ENCODE peak calls at places on chromosomes 2 and 18, in ten cellular contexts. Q is activated T-helper 1 cell treated with Interleukin-2 at 50 U/mL for 16 hours, Y is T-helper 17 cell, I is astrocyte of the spinal cord, B is activated T-cell treated with anti-CD3 and anti-CD28 coated beads for 24 hours, J is left ventricle myocardium inferior, W is activated gamma-delta T cell treated with Interleukin-2 at 50 U/mL for 16 hours, R is HFFc6, C is fibroblast of the aortic adventitia, K is HEK293T. L is an unnamed sample.

GRCh38 chr2:37379881-37380296 is 35.5 kb downstream of the QPCT start:
- DNase-seq in W (no peak), R (no peak), B (no peak), Q (no peak), I (peak), Y (no peak), K (no peak), C (no peak), J (no peak), L (no peak)

GRCh38 chr2:232478571-232479340 is 8.9 kb downstream of the ECEL1 start:
- DNase-seq in I (no peak), J (peak), Y (no peak), B (no peak), W (no peak), C (no peak), Q (no peak), R (no peak), K (no peak), L (no peak)

GRCh38 chr2:45652090-45653050 is 895 bp downstream of the PRKCE start:
- DNase-seq in Q (no peak), I (peak), K (peak), R (peak), J (peak), C (peak), W (peak), B (no peak), Y (peak), L (no peak)

GRCh38 chr2:133787207-133787606 is 218.9 kb upstream of the NCKAP5 start:
- DNase-seq in Y (no peak), Q (no peak), C (peak), R (peak), K (no peak), W (no peak), J (no peak), B (no peak), I (no peak), L (peak)

GRCh38 chr2:48346124-48346536 is 183.8 kb upstream of the STON1 start:
- DNase-seq in B (no peak), Y (no peak), R (peak), C (peak), J (peak), K (no peak), I (peak), Q (no peak), W (no peak), L (peak)

GRCh38 chr18:79495591-79496071 is 99.9 kb downstream of the NFATC1 start:
- DNase-seq in Q (no peak), J (peak), I (no peak), R (no peak), B (no peak), Y (peak), W (no peak), K (no peak), C (no peak), L (no peak)

GRCh38 chr2:71937401-71937800 is 210.3 kb downstream of the CYP26B1 start:
- DNase-seq in Q (no peak), I (no peak), C (no peak), Y (no peak), R (no peak), K (no peak), W (no peak), J (no peak), B (no peak), L (no peak)

GRCh38 chr2:20666364-20667150 is at the start of gene GDF7:
- DNase-seq in J (no peak), B (no peak), R (no peak), C (peak), K (peak), Y (no peak), W (no peak), I (no peak), Q (no peak), L (no peak)

GRCh38 chr2:209380278-209380677 is 43.6 kb upstream of the MAP2 start:
- DNase-seq in W (no peak), I (no peak), Y (no peak), K (no peak), Q (no peak), B (no peak), C (no peak), R (no peak), J (no peak), L (no peak)

GRCh38 chr2:99939135-99939534 is 203.3 kb downstream of the AFF3 start:
- DNase-seq in K (no peak), J (no peak), B (no peak), Q (no peak), R (no peak), W (no peak), I (no peak), C (no peak), Y (no peak), L (no peak)

GRCh38 chr2:201126308-201127127 is 10.6 kb downstream of the CFLAR start:
- DNase-seq in R (peak), B (no peak), Y (no peak), K (no peak), Q (no peak), C (peak), I (peak), J (no peak), W (no peak), L (no peak)

GRCh38 chr2:118374974-118375745 is 286.9 kb downstream of the INSIG2 start:
- DNase-seq in J (no peak), I (no peak), C (peak), W (no peak), Y (no peak), K (no peak), R (no peak), Q (no peak), B (no peak), L (no peak)

GRCh38 chr2:72815655-72816268 is 10.1 kb downstream of the EXOC6B start:
- DNase-seq in Q (no peak), J (no peak), C (no peak), W (no peak), B (no peak), I (no peak), Y (no peak), R (no peak), K (no peak), L (no peak)

GRCh38 chr18:12291161-12291560 is 16.9 kb upstream of the TUBB6 start:
- DNase-seq in R (no peak), B (no peak), Y (no peak), C (no peak), Q (no peak), W (no peak), K (no peak), J (no peak), I (no peak), L (no peak)

GRCh38 chr2:232476045-232476444 is 11.6 kb downstream of the ECEL1 start:
- DNase-seq in B (no peak), I (no peak), R (no peak), K (no peak), J (peak), Q (no peak), C (no peak), Y (no peak), W (no peak), L (no peak)

GRCh38 chr2:144452169-144453038 is 67.5 kb downstream of the ZEB2 start:
- DNase-seq in Y (no peak), B (no peak), K (peak), R (peak), I (peak), C (peak), Q (no peak), J (no peak), W (no peak), L (no peak)

GRCh38 chr18:13982136-13982535 is 66.8 kb upstream of the MC2R start:
- DNase-seq in B (no peak), C (no peak), K (no peak), Y (no peak), W (no peak), Q (no peak), J (no peak), R (no peak), I (no peak), L (no peak)

GRCh38 chr2:105595536-105595935 is 149.2 kb upstream of the NCK2 start:
- DNase-seq in J (no peak), C (no peak), K (no peak), I (no peak), W (no peak), B (no peak), R (no peak), Y (no peak), Q (no peak), L (no peak)

GRCh38 chr18:75086494-75087034 is 122.4 kb downstream of the PTGR3 start:
- DNase-seq in C (no peak), I (no peak), W (no peak), Y (no peak), Q (no peak), R (no peak), K (no peak), J (no peak), B (no peak), L (no peak)

GRCh38 chr2:63438171-63438570 is 150.1 kb downstream of the WDPCP start:
- DNase-seq in W (no peak), Q (no peak), C (no peak), I (no peak), K (no peak), R (no peak), Y (no peak), J (no peak), B (no peak), L (no peak)

GRCh38 chr2:59301466-59302402 is 1060.6 kb upstream of the FANCL start:
- DNase-seq in Q (no peak), R (peak), C (peak), B (no peak), Y (no peak), K (peak), W (no peak), J (no peak), I (peak), L (peak)

GRCh38 chr2:178282075-178282474 is 87.8 kb downstream of the OSBPL6 start:
- DNase-seq in R (no peak), K (no peak), W (no peak), C (peak), Q (no peak), I (peak), Y (no peak), B (no peak), J (no peak), L (no peak)

GRCh38 chr2:163369111-163369510 is 366.7 kb downstream of the FIGN start:
- DNase-seq in Q (no peak), Y (no peak), J (no peak), I (no peak), W (no peak), K (no peak), B (no peak), R (no peak), C (no peak), L (no peak)

GRCh38 chr2:223108376-223109100 is 56.5 kb downstream of the KCNE4 start:
- DNase-seq in R (peak), I (peak), Q (no peak), C (no peak), W (no peak), Y (no peak), B (no peak), J (no peak), K (no peak), L (no peak)

GRCh38 chr18:46915800-46916550 is 1.3 kb downstream of the PIAS2 start:
- DNase-seq in Y (no peak), Q (no peak), W (no peak), C (peak), B (no peak), K (no peak), I (no peak), J (no peak), R (no peak), L (no peak)

GRCh38 chr2:240213476-240214391 is 73.3 kb upstream of the OTOS start:
- DNase-seq in Q (no peak), B (no peak), W (no peak), C (no peak), I (no peak), K (no peak), Y (no peak), R (no peak), J (no peak), L (no peak)

GRCh38 chr2:29011650-29012060 is 30.6 kb downstream of the TOGARAM2 start:
- DNase-seq in Y (peak), C (no peak), B (peak), K (no peak), J (peak), R (no peak), I (peak), W (peak), Q (peak), L (no peak)

GRCh38 chr2:84856785-84857184 is 24.1 kb downstream of the TRABD2A start:
- DNase-seq in W (no peak), I (no peak), Y (no peak), R (no peak), B (peak), K (no peak), Q (no peak), J (no peak), C (no peak), L (no peak)

GRCh38 chr2:230067990-230068657 is 600 bp downstream of the SLC16A14 start:
- DNase-seq in B (peak), W (peak), I (peak), K (no peak), R (no peak), Q (peak), C (peak), J (peak), Y (no peak), L (no peak)

GRCh38 chr2:179898873-179899272 is 37.5 kb upstream of the ZNF385B start:
- DNase-seq in B (no peak), W (no peak), Y (no peak), K (peak), I (peak), J (no peak), Q (no peak), R (peak), C (peak), L (peak)

GRCh38 chr2:51559026-51559425 is 527.1 kb upstream of the NRXN1 start:
- DNase-seq in I (no peak), Y (no peak), K (no peak), J (no peak), R (no peak), Q (no peak), C (no peak), W (no peak), B (no peak), L (no peak)

GRCh38 chr2:216698895-216699294 is 3.5 kb upstream of the IGFBP5 start:
- DNase-seq in I (peak), J (no peak), C (peak), Q (no peak), R (peak), W (no peak), B (no peak), Y (no peak), K (peak), L (no peak)

GRCh38 chr2:127191331-127192219 is 28.5 kb downstream of the CYP27C1 start:
- DNase-seq in R (no peak), I (no peak), C (no peak), W (no peak), J (no peak), K (no peak), Q (no peak), B (no peak), Y (no peak), L (no peak)

GRCh38 chr2:241538838-241539615 is 19.5 kb upstream of the BOK start:
- DNase-seq in K (no peak), Q (no peak), W (no peak), R (no peak), Y (no peak), C (no peak), I (no peak), J (no peak), B (no peak), L (no peak)

GRCh38 chr2:213980883-213981282 is 430.0 kb upstream of the VWC2L start:
- DNase-seq in K (no peak), Y (no peak), C (peak), R (peak), I (no peak), B (no peak), J (no peak), W (no peak), Q (no peak), L (no peak)

GRCh38 chr2:50863218-50863617 is 168.7 kb downstream of the NRXN1 start:
- DNase-seq in C (no peak), Q (no peak), Y (no peak), K (no peak), J (no peak), W (no peak), R (no peak), B (no peak), I (no peak), L (no peak)

GRCh38 chr2:86221066-86221684 is 21.9 kb downstream of the MRPL35 start:
- DNase-seq in Q (no peak), W (no peak), C (peak), R (peak), J (no peak), B (peak), Y (no peak), I (peak), K (peak), L (peak)

GRCh38 chr2:215435261-215435808 is 533 bp downstream of the FN1 start:
- DNase-seq in R (peak), B (no peak), Q (no peak), J (peak), I (no peak), Y (no peak), W (no peak), K (peak), C (peak), L (no peak)

GRCh38 chr2:188937228-188938220 is 36.6 kb upstream of the COL3A1 start:
- DNase-seq in I (peak), J (no peak), C (peak), Y (no peak), R (peak), B (no peak), Q (no peak), W (no peak), K (no peak), L (peak)